ENCODE peak calls at places on chromosomes 12 and 14, in six cellular contexts. One of them, this sample, is unnamed.

GRCh38 chr12:62250671-62251608 is 9.3 kb upstream of the USP15 start:
- DNase-seq in PC-3: no peak
- DNase-seq in adrenal gland: no peak
- DNase-seq in heart left ventricle: no peak
- DNase-seq in tibial artery: no peak
- DNase-seq in cardiac muscle cell: no peak
- DNase-seq in this sample: no peak

GRCh38 chr12:75961878-75962277 is 69.7 kb downstream of the PHLDA1 start:
- DNase-seq in PC-3: no peak
- DNase-seq in adrenal gland: no peak
- DNase-seq in heart left ventricle: no peak
- DNase-seq in tibial artery: no peak
- DNase-seq in cardiac muscle cell: no peak
- DNase-seq in this sample: no peak

GRCh38 chr12:23376238-23376637 is 573.2 kb downstream of the SOX5 start:
- DNase-seq in PC-3: no peak
- DNase-seq in adrenal gland: no peak
- DNase-seq in heart left ventricle: no peak
- DNase-seq in tibial artery: no peak
- DNase-seq in cardiac muscle cell: no peak
- DNase-seq in this sample: no peak

GRCh38 chr12:68975811-68976210 is 42.8 kb upstream of the CPM start:
- DNase-seq in PC-3: no peak
- DNase-seq in adrenal gland: no peak
- DNase-seq in heart left ventricle: no peak
- DNase-seq in tibial artery: no peak
- DNase-seq in cardiac muscle cell: no peak
- DNase-seq in this sample: no peak

GRCh38 chr12:42742691-42743090 is 153.1 kb upstream of the PRICKLE1 start:
- DNase-seq in PC-3: peak; percentile 19
- DNase-seq in adrenal gland: no peak
- DNase-seq in heart left ventricle: peak; percentile 31
- DNase-seq in tibial artery: no peak
- DNase-seq in cardiac muscle cell: no peak
- DNase-seq in this sample: no peak

GRCh38 chr14:73718742-73719251 is 4.6 kb upstream of the PNMA1 start:
- DNase-seq in PC-3: no peak
- DNase-seq in adrenal gland: peak; percentile 91
- DNase-seq in heart left ventricle: peak; percentile 61
- DNase-seq in tibial artery: peak; percentile 79
- DNase-seq in cardiac muscle cell: no peak
- DNase-seq in this sample: no peak

GRCh38 chr12:95624544-95624943 is 73.3 kb upstream of the USP44 start:
- DNase-seq in PC-3: no peak
- DNase-seq in adrenal gland: no peak
- DNase-seq in heart left ventricle: no peak
- DNase-seq in tibial artery: no peak
- DNase-seq in cardiac muscle cell: no peak
- DNase-seq in this sample: no peak

GRCh38 chr12:129185855-129186254 is 332.6 kb downstream of the GLT1D1 start:
- DNase-seq in PC-3: no peak
- DNase-seq in adrenal gland: no peak
- DNase-seq in heart left ventricle: no peak
- DNase-seq in tibial artery: no peak
- DNase-seq in cardiac muscle cell: no peak
- DNase-seq in this sample: no peak

GRCh38 chr12:96514328-96514727 is 25.0 kb downstream of the CFAP54 start:
- DNase-seq in PC-3: no peak
- DNase-seq in adrenal gland: no peak
- DNase-seq in heart left ventricle: no peak
- DNase-seq in tibial artery: no peak
- DNase-seq in cardiac muscle cell: no peak
- DNase-seq in this sample: no peak

GRCh38 chr12:14961466-14962155 is at the start of gene ARHGDIB:
- DNase-seq in PC-3: no peak
- DNase-seq in adrenal gland: peak; percentile 66
- DNase-seq in heart left ventricle: peak; percentile 56
- DNase-seq in tibial artery: no peak
- DNase-seq in cardiac muscle cell: no peak
- DNase-seq in this sample: peak; percentile 73

GRCh38 chr14:77458249-77458950 is 507 bp downstream of the AHSA1 start:
- DNase-seq in PC-3: peak; percentile 43
- DNase-seq in adrenal gland: peak; percentile 72
- DNase-seq in heart left ventricle: peak; percentile 53
- DNase-seq in tibial artery: no peak
- DNase-seq in cardiac muscle cell: peak; percentile 52
- DNase-seq in this sample: peak; percentile 60

GRCh38 chr12:10690906-10691305 is 17.1 kb upstream of the STYK1 start:
- DNase-seq in PC-3: no peak
- DNase-seq in adrenal gland: no peak
- DNase-seq in heart left ventricle: no peak
- DNase-seq in tibial artery: no peak
- DNase-seq in cardiac muscle cell: no peak
- DNase-seq in this sample: no peak

GRCh38 chr12:108696111-108696995 is 35.0 kb downstream of the CORO1C start:
- DNase-seq in PC-3: peak; percentile 96
- DNase-seq in adrenal gland: no peak
- DNase-seq in heart left ventricle: no peak
- DNase-seq in tibial artery: no peak
- DNase-seq in cardiac muscle cell: no peak
- DNase-seq in this sample: no peak

GRCh38 chr12:92898755-92899154 is 30.3 kb downstream of the EEA1 start:
- DNase-seq in PC-3: peak; percentile 60
- DNase-seq in adrenal gland: no peak
- DNase-seq in heart left ventricle: no peak
- DNase-seq in tibial artery: no peak
- DNase-seq in cardiac muscle cell: no peak
- DNase-seq in this sample: no peak

GRCh38 chr12:16520328-16520727 is 85.6 kb downstream of the LMO3 start:
- DNase-seq in PC-3: no peak
- DNase-seq in adrenal gland: no peak
- DNase-seq in heart left ventricle: no peak
- DNase-seq in tibial artery: no peak
- DNase-seq in cardiac muscle cell: no peak
- DNase-seq in this sample: no peak

GRCh38 chr12:57455374-57456144 is 452 bp downstream of the INHBE start:
- DNase-seq in PC-3: no peak
- DNase-seq in adrenal gland: no peak
- DNase-seq in heart left ventricle: no peak
- DNase-seq in tibial artery: no peak
- DNase-seq in cardiac muscle cell: no peak
- DNase-seq in this sample: no peak

GRCh38 chr14:100409016-100409385 is 85.9 kb downstream of the SLC25A47 start:
- DNase-seq in PC-3: no peak
- DNase-seq in adrenal gland: no peak
- DNase-seq in heart left ventricle: no peak
- DNase-seq in tibial artery: no peak
- DNase-seq in cardiac muscle cell: no peak
- DNase-seq in this sample: no peak

GRCh38 chr14:35399083-35399807 is 5.3 kb downstream of the NFKBIA start:
- DNase-seq in PC-3: no peak
- DNase-seq in adrenal gland: no peak
- DNase-seq in heart left ventricle: no peak
- DNase-seq in tibial artery: no peak
- DNase-seq in cardiac muscle cell: no peak
- DNase-seq in this sample: peak; percentile 22

GRCh38 chr12:32918890-32919791 is 22.6 kb upstream of the PKP2 start:
- DNase-seq in PC-3: peak; percentile 72
- DNase-seq in adrenal gland: no peak
- DNase-seq in heart left ventricle: no peak
- DNase-seq in tibial artery: no peak
- DNase-seq in cardiac muscle cell: peak; percentile 50
- DNase-seq in this sample: peak; percentile 36

GRCh38 chr12:132899033-132899432 is 11.6 kb upstream of the CHFR start:
- DNase-seq in PC-3: peak; percentile 28
- DNase-seq in adrenal gland: peak; percentile 23
- DNase-seq in heart left ventricle: no peak
- DNase-seq in tibial artery: no peak
- DNase-seq in cardiac muscle cell: no peak
- DNase-seq in this sample: no peak

GRCh38 chr14:76776306-76777251 is 15.3 kb downstream of the VASH1 start:
- DNase-seq in PC-3: peak; percentile 18
- DNase-seq in adrenal gland: peak; percentile 48
- DNase-seq in heart left ventricle: no peak
- DNase-seq in tibial artery: peak; percentile 49
- DNase-seq in cardiac muscle cell: peak; percentile 39
- DNase-seq in this sample: no peak

GRCh38 chr14:104584557-104584956 is 5.0 kb downstream of the C14orf180 start:
- DNase-seq in PC-3: no peak
- DNase-seq in adrenal gland: no peak
- DNase-seq in heart left ventricle: no peak
- DNase-seq in tibial artery: no peak
- DNase-seq in cardiac muscle cell: no peak
- DNase-seq in this sample: no peak
- H3K4me1 ChIP-seq in PC-3: no peaks in the 10 kb centered on the region
- H3K4me1 ChIP-seq in adrenal gland: peaks cover 9% of the 10 kb centered on the region
- H3K4me1 ChIP-seq in heart left ventricle: peaks cover 61% of the 10 kb centered on the region
- H3K4me1 ChIP-seq in tibial artery: no peaks in the 10 kb centered on the region
- H3K4me1 ChIP-seq in cardiac muscle cell: peaks cover 55% of the 10 kb centered on the region
- H3K4me1 ChIP-seq in this sample: no peaks in the 10 kb centered on the region

DNA sequence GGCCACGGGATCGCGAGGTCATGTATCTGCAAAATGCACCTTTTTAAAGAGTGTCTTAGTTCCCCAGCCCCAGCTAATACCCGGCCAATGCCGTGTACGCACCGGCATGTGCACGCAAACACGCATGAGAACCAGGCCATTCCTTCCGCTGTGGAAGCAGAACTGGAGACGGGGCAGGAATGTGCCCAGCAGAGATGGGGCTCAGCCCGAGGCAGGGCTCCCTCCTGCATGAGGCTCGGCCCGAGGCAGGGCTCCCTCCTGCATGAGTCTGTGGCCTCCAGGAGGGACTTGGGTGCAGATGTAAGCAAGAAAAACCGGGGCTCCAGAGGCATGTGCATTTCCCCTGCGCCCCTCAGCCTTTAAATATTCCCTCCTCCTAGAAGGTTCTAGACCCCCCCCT is 38.2 kb downstream of the SLC6A12 start:
- DNase-seq in PC-3: no peak
- DNase-seq in adrenal gland: no peak
- DNase-seq in heart left ventricle: peak; percentile 15
- DNase-seq in tibial artery: no peak
- DNase-seq in cardiac muscle cell: no peak
- DNase-seq in this sample: no peak
- H3K27ac ChIP-seq in PC-3: peak overlapping the region; percentile 70
- H3K27ac ChIP-seq in adrenal gland: no peak overlapping the region
- H3K27ac ChIP-seq in heart left ventricle: peak overlapping the region; percentile 85
- H3K27ac ChIP-seq in tibial artery: no peak overlapping the region
- H3K27ac ChIP-seq in cardiac muscle cell: peak overlapping the region; percentile 80
- H3K27ac ChIP-seq in this sample: no peak overlapping the region

GRCh38 chr12:52049688-52050087 is 1.6 kb upstream of the NR4A1 start:
- DNase-seq in PC-3: no peak
- DNase-seq in adrenal gland: no peak
- DNase-seq in heart left ventricle: no peak
- DNase-seq in tibial artery: no peak
- DNase-seq in cardiac muscle cell: no peak
- DNase-seq in this sample: no peak
- H3K4me1 ChIP-seq in PC-3: peaks cover 27% of the 10 kb centered on the region
- H3K4me1 ChIP-seq in adrenal gland: peaks cover 45% of the 10 kb centered on the region
- H3K4me1 ChIP-seq in heart left ventricle: peaks cover 95% of the 10 kb centered on the region
- H3K4me1 ChIP-seq in tibial artery: no peaks in the 10 kb centered on the region
- H3K4me1 ChIP-seq in cardiac muscle cell: peaks cover 5% of the 10 kb centered on the region
- H3K4me1 ChIP-seq in this sample: peaks cover 9% of the 10 kb centered on the region

GRCh38 chr12:64296301-64296700 is 74.2 kb upstream of the KICS2 start:
- DNase-seq in PC-3: no peak
- DNase-seq in adrenal gland: no peak
- DNase-seq in heart left ventricle: no peak
- DNase-seq in tibial artery: no peak
- DNase-seq in cardiac muscle cell: no peak
- DNase-seq in this sample: no peak

GRCh38 chr12:64299628-64300027 is 77.5 kb upstream of the KICS2 start:
- DNase-seq in PC-3: no peak
- DNase-seq in adrenal gland: no peak
- DNase-seq in heart left ventricle: no peak
- DNase-seq in tibial artery: no peak
- DNase-seq in cardiac muscle cell: no peak
- DNase-seq in this sample: no peak

DNA sequence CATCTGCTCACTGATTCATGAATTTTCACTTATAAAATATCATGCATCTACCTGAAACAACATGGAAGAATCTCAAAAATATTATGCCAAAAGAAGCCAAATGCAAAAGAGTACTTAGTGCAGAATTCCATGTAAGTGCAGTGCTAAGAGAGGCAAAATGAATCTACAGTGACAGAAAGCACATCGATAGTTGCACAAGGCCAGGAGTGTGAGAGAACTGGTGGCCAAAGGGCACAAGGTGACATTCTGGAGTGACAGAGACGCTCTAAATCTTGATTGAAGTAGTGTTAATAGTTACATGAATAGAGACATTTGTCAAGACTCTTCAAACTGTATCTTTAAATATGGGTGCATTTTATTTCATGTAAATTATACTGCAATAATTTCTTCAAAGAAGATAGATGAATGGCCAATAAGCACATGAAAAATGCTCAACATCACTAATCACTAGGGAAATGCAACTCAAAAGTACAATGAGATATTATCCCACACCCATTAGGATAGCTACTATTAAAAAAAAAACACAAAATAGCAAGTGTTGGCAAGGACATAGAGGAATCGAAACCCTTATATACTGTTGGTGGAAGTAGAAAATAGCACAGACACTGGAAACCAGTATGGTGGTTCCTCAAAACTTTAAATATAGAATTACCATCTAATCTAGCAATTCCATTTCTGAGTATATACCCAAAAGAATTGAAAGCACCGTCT is 71.7 kb upstream of the KICS2 start:
- DNase-seq in PC-3: no peak
- DNase-seq in adrenal gland: no peak
- DNase-seq in heart left ventricle: no peak
- DNase-seq in tibial artery: no peak
- DNase-seq in cardiac muscle cell: no peak
- DNase-seq in this sample: no peak
- H3K27ac ChIP-seq in PC-3: no peak overlapping the region
- H3K27ac ChIP-seq in adrenal gland: no peak overlapping the region
- H3K27ac ChIP-seq in heart left ventricle: no peak overlapping the region
- H3K27ac ChIP-seq in tibial artery: no peak overlapping the region
- H3K27ac ChIP-seq in cardiac muscle cell: no peak overlapping the region
- H3K27ac ChIP-seq in this sample: no peak overlapping the region

DNA sequence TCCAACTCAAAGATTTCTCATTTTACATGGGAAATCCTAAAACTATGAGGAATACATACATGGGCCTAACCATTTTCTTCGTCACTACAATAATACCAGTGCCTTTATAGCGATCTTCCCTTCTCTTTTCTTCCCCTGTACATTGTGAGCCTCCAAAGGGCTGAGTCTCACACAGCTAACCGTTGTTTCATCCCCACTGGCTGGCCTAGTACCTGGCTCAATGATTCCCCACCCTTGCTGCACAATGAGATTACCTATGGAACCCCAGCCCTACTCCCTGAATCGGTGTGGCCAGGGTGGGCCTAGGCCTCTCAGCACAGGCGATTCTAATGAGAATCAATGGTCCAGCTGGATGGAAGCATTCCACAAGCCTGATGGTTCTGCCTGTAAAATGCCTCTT is 16.1 kb downstream of the PPTC7 start:
- DNase-seq in PC-3: no peak
- DNase-seq in adrenal gland: no peak
- DNase-seq in heart left ventricle: no peak
- DNase-seq in tibial artery: no peak
- DNase-seq in cardiac muscle cell: no peak
- DNase-seq in this sample: no peak
- H3K4me1 ChIP-seq in PC-3: peaks cover 46% of the 10 kb centered on the region
- H3K4me1 ChIP-seq in adrenal gland: peaks cover 53% of the 10 kb centered on the region
- H3K4me1 ChIP-seq in heart left ventricle: peaks cover 39% of the 10 kb centered on the region
- H3K4me1 ChIP-seq in tibial artery: peaks cover 8% of the 10 kb centered on the region
- H3K4me1 ChIP-seq in cardiac muscle cell: peaks cover 30% of the 10 kb centered on the region
- H3K4me1 ChIP-seq in this sample: peaks cover 7% of the 10 kb centered on the region